ENCODE peak calls at places on chromosomes 3 and 15, in four cellular contexts. N is GM12878, I is HCT116, P is H1. T is an unnamed sample.

GRCh38 chr3:13192471-13193213 is 119.4 kb upstream of the IQSEC1 start:
- DNase-seq in N (no peak), I (no peak), P (no peak), T (peak)

GRCh38 chr3:177144922-177145321 is 52.4 kb downstream of the TBL1XR1 start:
- DNase-seq in N (peak), I (no peak), P (no peak), T (no peak)

GRCh38 chr3:58217209-58217811 is 6.5 kb upstream of the DNASE1L3 start:
- DNase-seq in N (no peak), I (peak), P (no peak), T (no peak)

GRCh38 chr3:62207197-62207596 is 166.2 kb downstream of the FEZF2 start:
- DNase-seq in N (no peak), I (no peak), P (no peak), T (no peak)

GRCh38 chr3:196499061-196499460 is 4.5 kb downstream of the RNF168 start:
- DNase-seq in N (no peak), I (no peak), P (no peak), T (no peak)

GRCh38 chr3:11784962-11785361 is 61.7 kb downstream of the TAMM41 start:
- DNase-seq in N (no peak), I (no peak), P (no peak), T (no peak)

GRCh38 chr3:14144423-14145075 is 19.7 kb downstream of the TMEM43 start:
- DNase-seq in N (peak), I (peak), P (no peak), T (peak)

GRCh38 chr3:87771338-87772059 is 287.3 kb downstream of the CGGBP1 start:
- DNase-seq in N (peak), I (peak), P (no peak), T (peak)

GRCh38 chr3:15527031-15527459 is 5.5 kb upstream of the COLQ start:
- DNase-seq in N (no peak), I (no peak), P (peak), T (peak)

GRCh38 chr3:128787256-128788253 is 61.6 kb downstream of the RAB7A start:
- DNase-seq in N (no peak), I (peak), P (no peak), T (peak)

GRCh38 chr3:8784676-8785435 is 15.4 kb upstream of the OXTR start:
- DNase-seq in N (no peak), I (no peak), P (no peak), T (no peak)

GRCh38 chr3:11995061-11995460 is 9.1 kb upstream of the SYN2 start:
- DNase-seq in N (no peak), I (no peak), P (no peak), T (no peak)

GRCh38 chr15:47505712-47506542 is 211.4 kb upstream of the SEMA6D start:
- DNase-seq in N (no peak), I (no peak), P (no peak), T (no peak)
- TF ChIP-seq EGR1 in N (no peak), I (no peak), P (no peak), T (no peak)

GRCh38 chr3:194235160-194235559 is 99.2 kb downstream of the HES1 start:
- DNase-seq in N (no peak), I (no peak), P (no peak), T (peak)

GRCh38 chr3:194233150-194233549 is 97.2 kb downstream of the HES1 start:
- DNase-seq in N (no peak), I (no peak), P (no peak), T (no peak)

GRCh38 chr3:194237110-194237509 is 101.2 kb downstream of the HES1 start:
- DNase-seq in N (no peak), I (no peak), P (no peak), T (no peak)

GRCh38 chr3:194231840-194232832 is 96.2 kb downstream of the HES1 start:
- DNase-seq in N (no peak), I (no peak), P (no peak), T (no peak)
- TF ChIP-seq EGR1 in N (no peak), I (no peak), P (no peak), T (peak)

GRCh38 chr3:101070260-101071121 is 77.3 kb upstream of the ABI3BP start:
- DNase-seq in N (peak), I (peak), P (peak), T (peak)

GRCh38 chr3:101069796-101070195 is 76.6 kb upstream of the ABI3BP start:
- DNase-seq in N (no peak), I (no peak), P (no peak), T (no peak)

GRCh38 chr3:101068876-101069606 is 75.8 kb upstream of the ABI3BP start:
- DNase-seq in N (no peak), I (no peak), P (no peak), T (no peak)

GRCh38 chr3:101065962-101066361 is 72.7 kb upstream of the ABI3BP start:
- DNase-seq in N (no peak), I (no peak), P (no peak), T (no peak)

GRCh38 chr3:101066776-101067175 is 73.6 kb upstream of the ABI3BP start:
- DNase-seq in N (no peak), I (no peak), P (no peak), T (no peak)
- TF ChIP-seq EGR1 in N (no peak), I (no peak), P (no peak), T (no peak)

GRCh38 chr15:80925597-80926059 is 64.0 kb downstream of the MESD start:
- DNase-seq in N (no peak), I (no peak), P (no peak), T (no peak)
- TF ChIP-seq EGR1 in N (no peak), I (no peak), P (no peak), T (no peak)

DNA sequence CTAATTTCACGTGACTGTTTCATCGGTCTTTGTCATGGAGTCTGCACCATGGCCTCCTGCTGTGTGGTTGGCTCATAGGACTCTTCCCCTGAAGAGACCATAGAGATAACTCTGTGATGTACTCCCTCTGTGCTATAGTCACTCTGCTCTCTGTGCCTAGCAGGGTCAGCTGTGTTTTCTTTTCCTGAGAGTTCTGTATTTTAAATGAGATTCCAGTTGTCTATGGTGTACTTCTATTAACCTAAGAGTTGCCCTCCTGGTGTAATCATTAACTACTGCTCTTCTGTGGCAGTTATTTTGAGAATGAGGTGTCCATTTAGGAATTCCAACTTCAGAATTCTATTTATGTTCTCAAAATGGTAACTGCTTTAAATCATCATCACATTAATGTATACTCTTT is 114.5 kb upstream of the ARPP21 start:
- DNase-seq in N (no peak), I (no peak), P (no peak), T (no peak)
- TF ChIP-seq EGR1 in N (no peak), I (no peak), P (no peak), T (no peak)

GRCh38 chr3:139939681-139940190 is 4.8 kb downstream of the CLSTN2 start:
- DNase-seq in N (no peak), I (no peak), P (no peak), T (no peak)

GRCh38 chr3:139935866-139936817 is 1.2 kb downstream of the CLSTN2 start:
- DNase-seq in N (no peak), I (no peak), P (no peak), T (no peak)

GRCh38 chr3:139934557-139935070 is 371 bp upstream of the CLSTN2 start:
- DNase-seq in N (no peak), I (no peak), P (peak), T (no peak)

GRCh38 chr3:139937674-139938279 is 2.8 kb downstream of the CLSTN2 start:
- DNase-seq in N (no peak), I (peak), P (no peak), T (peak)

DNA sequence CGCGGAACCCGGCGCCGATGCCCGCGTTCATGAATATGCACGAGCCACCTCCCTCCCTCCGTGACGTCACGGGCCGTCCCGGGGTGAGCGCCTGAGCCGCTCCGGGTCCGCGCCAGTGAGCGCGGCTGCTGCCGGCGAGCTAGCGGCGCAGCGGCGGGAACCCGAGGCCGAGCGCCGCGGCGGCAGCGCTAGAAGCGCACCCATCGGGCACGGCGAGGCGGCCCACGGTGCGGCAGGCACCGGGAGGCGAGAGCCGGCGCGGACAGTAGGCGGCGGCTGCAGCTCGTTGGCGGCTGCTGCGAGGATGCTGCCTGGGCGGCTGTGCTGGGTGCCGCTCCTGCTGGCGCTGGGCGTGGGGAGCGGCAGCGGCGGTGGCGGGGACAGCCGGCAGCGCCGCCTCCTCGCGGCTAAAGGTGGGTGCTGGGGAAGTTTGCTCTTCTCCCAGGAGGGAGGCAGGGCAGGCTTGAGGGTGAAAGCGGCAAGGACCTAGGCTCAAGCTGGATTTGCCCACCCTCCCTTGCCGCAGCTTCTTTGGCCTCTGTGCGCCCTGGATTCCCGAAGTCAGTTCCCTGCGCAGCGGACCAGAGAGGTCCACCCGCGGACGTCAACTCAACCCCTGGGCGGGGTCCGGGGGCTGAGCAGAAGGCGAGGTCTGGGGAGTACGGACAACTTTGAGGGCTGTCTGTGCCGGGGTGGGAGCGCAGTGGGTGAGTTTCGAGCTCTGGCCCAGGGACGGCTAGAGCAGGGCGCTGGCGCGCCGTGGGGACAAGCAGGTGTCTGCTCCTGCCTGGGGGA is at the start of gene CLSTN2:
- DNase-seq in N (no peak), I (no peak), P (no peak), T (peak)
- TF ChIP-seq EGR1 in N (no peak), I (no peak), P (no peak), T (no peak)

DNA sequence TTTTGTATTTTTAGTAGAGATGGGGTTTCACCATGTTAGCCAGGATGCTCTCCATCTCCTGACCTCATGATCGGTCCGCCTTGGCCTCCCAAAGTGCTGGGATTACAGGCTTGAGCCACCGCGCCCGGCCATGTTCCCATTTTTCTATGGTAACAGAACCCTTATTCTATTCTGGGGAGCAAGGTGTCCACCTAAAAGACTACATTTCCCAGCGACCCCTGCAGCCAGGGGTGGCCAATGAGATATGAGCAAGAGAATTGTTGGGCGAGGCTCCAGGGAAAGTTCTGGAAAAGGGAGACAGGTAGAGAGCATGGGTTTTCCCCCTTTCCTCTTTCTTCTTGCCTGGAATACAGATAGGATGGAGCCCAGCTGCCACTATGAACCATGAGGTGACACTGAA is 96.9 kb downstream of the LINGO1 start:
- DNase-seq in N (no peak), I (peak), P (no peak), T (peak)
- TF ChIP-seq EGR1 in N (no peak), I (no peak), P (no peak), T (no peak)

T was measured in K562.